ENCODE peak calls at places on chromosome 14, in six cellular contexts. N is adrenal gland, D is astrocyte of the spinal cord, W is ascending aorta, I is neural progenitor cell, X is glutamatergic neuron. K is an unnamed sample.

GRCh38 chr14:77306406-77307098 is 14.1 kb downstream of the POMT2 start:
- DNase-seq in W (no peak), I (peak), N (no peak), D (peak), X (no peak), K (no peak)

GRCh38 chr14:64410084-64410774 is 22.1 kb downstream of the MTHFD1 start:
- DNase-seq in W (no peak), X (no peak), D (no peak), N (no peak), I (peak), K (no peak)

GRCh38 chr14:104102282-104102914 is 16.9 kb downstream of the ASPG start:
- DNase-seq in I (no peak), W (no peak), D (no peak), X (peak), N (no peak), K (peak)

GRCh38 chr14:71266994-71267636 is 359.9 kb downstream of the PCNX1 start:
- DNase-seq in I (no peak), X (no peak), N (no peak), D (peak), W (no peak), K (no peak)

GRCh38 chr14:35046048-35046750 is at the start of gene FAM177A1:
- DNase-seq in D (peak), I (peak), N (peak), W (peak), X (peak), K (peak)

GRCh38 chr14:33675415-33676130 is 275.3 kb downstream of the EGLN3 start:
- DNase-seq in I (no peak), N (no peak), X (no peak), W (no peak), D (no peak), K (no peak)

GRCh38 chr14:64915797-64916196 is 1.5 kb downstream of the CHURC1 start:
- DNase-seq in N (no peak), I (no peak), X (no peak), D (no peak), W (no peak), K (no peak)

GRCh38 chr14:89236846-89237245 is 180.2 kb downstream of the FOXN3 start:
- DNase-seq in I (no peak), W (no peak), D (no peak), N (no peak), X (no peak), K (no peak)

GRCh38 chr14:23252420-23253333 is 14.9 kb downstream of the RNF212B start:
- DNase-seq in I (peak), X (no peak), N (no peak), W (no peak), D (no peak), K (no peak)

GRCh38 chr14:49621114-49621881 is 699 bp downstream of the MGAT2 start:
- DNase-seq in D (no peak), N (peak), X (peak), W (peak), I (peak), K (peak)

GRCh38 chr14:103031566-103031911 is 25.8 kb downstream of the CDC42BPB start:
- DNase-seq in N (peak), D (no peak), W (peak), I (no peak), X (no peak), K (no peak)

GRCh38 chr14:104680056-104680805 is 9.2 kb upstream of the INF2 start:
- DNase-seq in I (no peak), W (peak), D (peak), X (no peak), N (peak), K (no peak)

GRCh38 chr14:20469890-20470858 is 968 bp downstream of the PNP start:
- DNase-seq in D (peak), X (peak), W (peak), N (peak), I (peak), K (peak)

GRCh38 chr14:76329150-76329881 is 46.6 kb upstream of the ESRRB start:
- DNase-seq in N (no peak), W (no peak), D (no peak), I (peak), X (no peak), K (no peak)

GRCh38 chr14:30297856-30298255 is 261.1 kb upstream of the G2E3 start:
- DNase-seq in D (no peak), X (no peak), I (no peak), N (no peak), W (no peak), K (no peak)

GRCh38 chr14:22819191-22819988 is 4.2 kb upstream of the SLC7A7 start:
- DNase-seq in N (no peak), D (peak), X (peak), I (no peak), W (peak), K (peak)

GRCh38 chr14:56630707-56631106 is 51.1 kb downstream of the TMEM260 start:
- DNase-seq in I (no peak), W (no peak), N (no peak), D (peak), X (no peak), K (no peak)

GRCh38 chr14:100416921-100417451 is 93.8 kb downstream of the SLC25A47 start:
- DNase-seq in D (peak), N (no peak), X (no peak), W (no peak), I (no peak), K (no peak)

GRCh38 chr14:48575772-48576171 is 900.4 kb upstream of the MDGA2 start:
- DNase-seq in W (no peak), N (no peak), I (no peak), X (no peak), D (no peak), K (no peak)

GRCh38 chr14:76456200-76456599 is 80.3 kb downstream of the ESRRB start:
- DNase-seq in D (no peak), N (no peak), I (peak), X (peak), W (no peak), K (peak)

GRCh38 chr14:49970474-49971147 is 77.7 kb downstream of the ARF6 start:
- DNase-seq in W (no peak), I (no peak), X (no peak), D (peak), N (no peak), K (no peak)

GRCh38 chr14:34496679-34497513 is 34.9 kb upstream of the SPTSSA start:
- DNase-seq in X (no peak), N (peak), I (peak), D (peak), W (peak), K (peak)

GRCh38 chr14:24138396-24139271 is 2.6 kb downstream of the PSME1 start:
- DNase-seq in X (no peak), I (no peak), W (no peak), N (no peak), D (no peak), K (no peak)

GRCh38 chr14:66403183-66403582 is 83.0 kb upstream of the CCDC196 start:
- DNase-seq in I (peak), W (no peak), N (no peak), X (no peak), D (peak), K (no peak)
- TF ChIP-seq CTCF in I (peak), W (peak), N (peak), X (peak), D (peak), K (no peak)

DNA sequence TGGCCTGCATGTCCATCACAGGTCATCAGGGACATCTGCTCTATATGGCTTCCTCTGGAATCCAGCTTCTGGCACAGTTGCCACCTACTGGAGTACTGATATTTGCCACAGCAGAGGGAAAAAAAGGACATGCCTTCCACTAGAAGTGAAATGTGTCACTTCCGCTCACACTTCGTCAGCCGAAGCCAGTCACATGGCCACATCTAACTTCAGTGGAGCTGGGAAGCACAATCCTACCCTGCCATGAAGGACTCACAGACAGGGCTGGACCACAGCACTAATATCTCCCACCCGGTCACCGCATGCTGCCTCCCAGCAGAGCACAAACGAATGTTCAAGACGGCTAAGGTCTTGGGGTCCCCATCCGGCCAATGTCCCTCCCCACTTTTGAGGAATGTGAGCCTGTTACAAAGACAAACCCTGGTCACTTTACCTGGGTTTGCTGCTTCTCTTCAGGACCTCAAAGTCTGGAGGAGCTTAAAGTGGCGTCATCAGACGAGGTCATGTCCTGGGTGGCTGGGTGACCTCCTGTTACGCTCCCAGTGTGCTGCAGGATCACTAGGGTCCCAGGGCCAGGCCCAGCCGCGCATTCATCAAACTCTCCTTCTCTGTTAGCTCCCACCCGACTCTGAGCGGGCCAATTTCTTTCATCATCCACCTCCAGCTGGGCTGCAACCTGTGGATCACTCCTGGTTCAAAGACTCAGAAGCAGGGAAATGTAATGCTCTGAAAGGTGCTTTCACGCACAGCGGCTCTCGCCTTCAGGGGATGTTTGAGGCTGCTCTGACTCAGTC is 98.5 kb downstream of the GCH1 start:
- DNase-seq in D (no peak), W (no peak), X (no peak), I (no peak), N (peak), K (no peak)
- TF ChIP-seq CTCF in D (no peak), W (no peak), X (no peak), I (no peak), N (no peak), K (no peak)

DNA sequence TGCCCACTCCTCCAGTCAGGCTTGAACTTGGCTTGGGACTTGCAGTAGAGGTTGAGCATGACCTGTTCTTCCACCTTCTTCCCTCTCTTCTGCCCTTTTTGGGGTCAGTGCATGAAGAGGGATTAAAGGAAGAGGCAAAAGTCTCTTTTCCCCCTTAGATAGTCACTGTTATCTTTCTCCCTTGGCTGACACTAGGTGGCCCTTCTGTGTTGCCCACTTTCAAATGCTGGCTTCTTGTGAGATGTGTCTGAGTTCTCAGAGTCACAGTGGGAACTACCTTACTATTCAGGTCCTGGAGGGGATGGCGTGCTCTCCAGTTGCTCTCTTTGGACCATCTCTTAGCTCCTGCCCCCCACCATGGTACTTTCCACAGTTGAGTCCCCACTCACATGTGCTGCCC is 73.6 kb downstream of the GPR65 start:
- DNase-seq in D (no peak), I (peak), X (no peak), N (no peak), W (no peak), K (no peak)
- TF ChIP-seq CTCF in D (no peak), I (peak), X (no peak), N (no peak), W (no peak), K (no peak)

DNA sequence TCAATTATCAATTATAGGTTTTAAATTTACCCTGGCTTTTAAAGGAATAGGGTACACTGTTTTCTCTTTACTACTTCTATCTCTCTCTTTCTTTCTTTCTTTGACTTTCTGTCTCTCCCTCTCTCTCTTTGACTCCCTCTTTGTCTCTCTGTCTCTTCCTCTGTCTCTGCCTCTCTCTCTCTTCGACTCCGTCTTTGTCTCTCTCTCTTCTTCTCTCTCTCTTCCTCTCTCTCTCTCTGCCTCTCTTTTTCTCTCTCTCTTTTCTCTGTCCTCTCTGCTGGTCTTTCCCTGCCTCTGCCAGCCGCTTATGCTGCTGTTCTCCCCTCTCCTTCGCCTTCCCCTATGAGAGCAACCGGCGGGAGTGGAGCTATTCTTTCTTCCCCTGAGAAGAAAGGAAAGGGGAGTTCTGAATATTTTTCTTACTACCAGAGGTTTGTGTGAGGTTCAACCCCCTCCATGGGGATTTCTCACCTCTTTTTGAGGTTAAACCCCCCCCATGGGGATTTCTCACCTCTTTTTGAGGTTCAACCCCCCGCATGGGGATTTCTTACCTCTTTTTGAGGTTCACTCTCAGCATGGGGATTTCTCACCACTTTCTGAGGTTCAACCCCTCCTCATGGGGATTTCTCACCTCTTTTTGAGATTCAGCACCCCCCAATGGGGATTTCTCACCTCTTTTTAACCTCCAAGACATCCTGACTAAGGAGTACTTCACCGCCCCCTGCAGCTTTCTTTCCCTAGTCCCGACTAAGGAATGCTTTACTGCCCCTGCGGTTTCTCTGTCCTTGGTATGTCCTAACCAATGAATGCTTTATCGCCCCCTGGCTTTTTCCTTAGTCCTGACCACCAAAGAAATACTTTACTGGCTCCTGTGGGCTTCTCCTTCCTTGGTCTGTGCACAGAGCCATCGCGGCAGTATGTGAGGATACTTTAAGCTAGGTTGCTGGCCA is 27.4 kb upstream of the DDHD1 start:
- DNase-seq in D (peak), I (peak), N (no peak), W (no peak), X (no peak), K (peak)
- TF ChIP-seq CTCF in D (peak), I (peak), N (no peak), W (no peak), X (no peak), K (no peak)

GRCh38 chr14:99136047-99136400 is 136.0 kb downstream of the BCL11B start:
- DNase-seq in X (no peak), D (no peak), W (peak), N (peak), I (no peak), K (no peak)

GRCh38 chr14:99136401-99136800 is 135.6 kb downstream of the BCL11B start:
- DNase-seq in D (no peak), X (no peak), N (peak), I (no peak), W (peak), K (no peak)

GRCh38 chr14:99138999-99139865 is 132.8 kb downstream of the BCL11B start:
- DNase-seq in X (no peak), W (peak), I (no peak), D (no peak), N (peak), K (no peak)

GRCh38 chr14:99137001-99137700 is 134.8 kb downstream of the BCL11B start:
- DNase-seq in N (peak), D (no peak), W (peak), X (no peak), I (no peak), K (no peak)

GRCh38 chr14:99137913-99138571 is 134.0 kb downstream of the BCL11B start:
- DNase-seq in X (no peak), D (no peak), N (peak), W (peak), I (no peak), K (no peak)
- TF ChIP-seq CTCF in X (no peak), D (no peak), N (no peak), W (no peak), I (no peak), K (no peak)

GRCh38 chr14:106269451-106270204 is 743.2 kb downstream of the TMEM121 start:
- DNase-seq in N (no peak), I (no peak), D (no peak), X (no peak), W (no peak), K (no peak)

GRCh38 chr14:106269029-106269428 is 742.6 kb downstream of the TMEM121 start:
- DNase-seq in I (no peak), X (no peak), W (no peak), D (no peak), N (no peak), K (no peak)

GRCh38 chr14:106268013-106268727 is 741.8 kb downstream of the TMEM121 start:
- DNase-seq in D (no peak), X (no peak), W (peak), I (no peak), N (no peak), K (no peak)
- TF ChIP-seq CTCF in D (no peak), X (no peak), W (no peak), I (no peak), N (no peak), K (no peak)

DNA sequence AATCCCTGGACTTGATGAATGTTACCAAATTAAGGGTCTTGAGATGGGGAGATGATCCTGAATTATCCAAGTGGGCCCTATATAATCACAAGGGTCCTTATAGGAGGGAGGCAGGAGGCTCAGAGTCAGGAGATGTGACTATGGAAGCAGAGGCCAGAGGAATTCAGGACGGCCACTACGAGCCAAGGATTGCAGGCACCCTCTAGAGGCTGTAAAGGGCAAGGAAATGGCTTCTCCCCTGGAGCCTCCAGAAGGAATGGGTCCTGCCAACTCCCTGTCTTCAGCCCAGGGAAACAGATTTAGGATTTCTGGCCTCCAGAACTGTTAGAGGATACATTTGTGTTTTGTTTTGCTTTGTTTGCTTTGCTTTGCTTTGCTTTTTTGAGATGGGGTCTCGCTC is 8.8 kb downstream of the BDKRB1 start:
- DNase-seq in I (peak), W (no peak), X (no peak), D (no peak), N (peak), K (no peak)
- TF ChIP-seq CTCF in I (peak), W (no peak), X (no peak), D (peak), N (no peak), K (no peak)

GRCh38 chr14:32513571-32514009 is 184.5 kb downstream of the AKAP6 start:
- DNase-seq in I (no peak), D (peak), N (no peak), X (no peak), W (no peak), K (no peak)
- TF ChIP-seq CTCF in I (peak), D (peak), N (peak), X (peak), W (peak), K (peak)

DNA sequence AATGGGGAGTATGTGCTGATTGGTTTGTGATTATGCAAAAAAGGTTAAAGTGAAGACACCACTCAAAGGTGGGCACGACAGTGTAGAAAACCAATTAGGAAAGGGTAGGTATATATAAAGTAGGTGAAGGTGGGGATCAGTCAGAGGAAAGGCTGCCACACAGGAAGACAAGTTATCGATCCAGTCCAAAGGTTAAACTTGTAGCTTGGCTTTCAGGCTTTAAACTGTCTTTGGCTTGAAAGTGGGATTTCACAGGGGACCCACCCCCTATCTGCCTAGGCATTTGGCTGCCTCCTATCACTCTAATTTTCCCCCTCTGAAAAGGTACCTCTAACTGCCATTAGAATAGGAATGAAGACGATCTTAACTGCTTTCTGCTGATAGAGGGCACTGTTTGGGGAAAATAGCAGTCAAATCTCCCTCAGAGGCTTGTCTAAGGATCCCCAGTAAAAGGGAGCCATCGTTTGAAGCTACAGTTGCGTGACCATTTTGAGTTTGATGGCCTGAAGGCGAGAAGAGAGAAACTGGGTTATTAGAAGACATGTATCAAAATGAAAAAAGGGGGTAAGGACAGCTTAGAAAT is 250.2 kb downstream of the GPHN start:
- DNase-seq in W (no peak), X (no peak), I (peak), N (no peak), D (no peak), K (no peak)
- TF ChIP-seq CTCF in W (no peak), X (no peak), I (peak), N (no peak), D (no peak), K (no peak)

K was measured in nephron progenitor cell.